ENCODE peak calls at places on chromosomes 2 and 18, in ten cellular contexts. T is body of pancreas; G is cardiac muscle cell; S is PC-9; X is astrocyte; H is mammary epithelial cell; U is hepatocyte; P is psoas muscle; Y is A673; N is naive thymus-derived CD4-positive, alpha-beta T cell. Z is an unnamed sample. For H3K4me1 and H3K9me3, the result is how much of the 10 kb centered on the place peaks cover.

GRCh38 chr2:4618141-4618540 is 914.8 kb downstream of the DCDC2C start:
- DNase-seq in T (no peak), G (no peak), S (no peak), X (no peak), H (no peak), U (no peak), P (no peak), Y (no peak), N (no peak), Z (no peak)

GRCh38 chr2:17517481-17518211 is 594 bp downstream of the RAD51AP2 start:
- DNase-seq in T (no peak), G (peak), S (no peak), X (no peak), H (no peak), U (no peak), P (no peak), Y (no peak), N (no peak), Z (no peak)

GRCh38 chr2:57890462-57890861 is 156.1 kb upstream of the VRK2 start:
- DNase-seq in T (no peak), G (no peak), S (no peak), X (peak), H (peak), U (peak), P (no peak), Y (no peak), N (no peak), Z (no peak)

GRCh38 chr2:224584111-224584764 is 925 bp downstream of the CUL3 start:
- DNase-seq in T (peak), G (peak), S (no peak), X (peak), H (peak), U (peak), P (peak), Y (peak), N (no peak), Z (peak)

GRCh38 chr2:181643158-181643557 is 13.7 kb downstream of the CERKL start:
- DNase-seq in T (no peak), G (no peak), S (no peak), X (no peak), H (no peak), U (peak), P (no peak), Y (no peak), N (no peak), Z (no peak)

GRCh38 chr2:174974131-174974530 is 31.1 kb downstream of the CHN1 start:
- DNase-seq in T (no peak), G (no peak), S (no peak), X (no peak), H (no peak), U (no peak), P (no peak), Y (no peak), N (no peak), Z (no peak)

GRCh38 chr2:63051795-63052333 is 1.2 kb downstream of the OTX1 start:
- DNase-seq in T (no peak), G (no peak), S (no peak), X (no peak), H (no peak), U (no peak), P (peak), Y (no peak), N (no peak), Z (no peak)

GRCh38 chr2:98654702-98655488 is 46.5 kb downstream of the UNC50 start:
- DNase-seq in T (no peak), G (no peak), S (no peak), X (no peak), H (no peak), U (no peak), P (no peak), Y (no peak), N (no peak), Z (no peak)

GRCh38 chr2:134408791-134409190 is 154.9 kb downstream of the MGAT5 start:
- DNase-seq in T (no peak), G (no peak), S (no peak), X (peak), H (no peak), U (no peak), P (no peak), Y (no peak), N (no peak), Z (no peak)

GRCh38 chr2:1856922-1857321 is 112.6 kb upstream of the PXDN start:
- DNase-seq in T (no peak), G (no peak), S (no peak), X (peak), H (no peak), U (no peak), P (no peak), Y (no peak), N (no peak), Z (no peak)

GRCh38 chr2:55861733-55862132 is 61.8 kb downstream of the EFEMP1 start:
- DNase-seq in T (no peak), G (no peak), S (no peak), X (no peak), H (peak), U (no peak), P (no peak), Y (no peak), N (no peak), Z (no peak)

GRCh38 chr18:66931010-66931409 is 327.1 kb upstream of the CDH19 start:
- DNase-seq in T (no peak), G (no peak), S (no peak), X (no peak), H (no peak), U (no peak), P (no peak), Y (no peak), N (no peak), Z (no peak)

GRCh38 chr2:165952600-165953210 is 871 bp downstream of the TTC21B start:
- DNase-seq in T (no peak), G (no peak), S (no peak), X (peak), H (peak), U (peak), P (no peak), Y (peak), N (no peak), Z (no peak)

GRCh38 chr2:163778045-163778753 is 42.4 kb upstream of the FIGN start:
- DNase-seq in T (no peak), G (no peak), S (peak), X (peak), H (peak), U (peak), P (no peak), Y (peak), N (no peak), Z (no peak)

GRCh38 chr2:174553811-174554493 is 43.7 kb downstream of the WIPF1 start:
- DNase-seq in T (no peak), G (no peak), S (no peak), X (no peak), H (no peak), U (no peak), P (no peak), Y (no peak), N (no peak), Z (no peak)

GRCh38 chr18:3183103-3183717 is 36.6 kb downstream of the MYOM1 start:
- DNase-seq in T (no peak), G (no peak), S (no peak), X (no peak), H (no peak), U (no peak), P (no peak), Y (no peak), N (no peak), Z (no peak)

GRCh38 chr2:68915345-68915841 is 37.3 kb downstream of the GKN2 start:
- DNase-seq in T (no peak), G (no peak), S (no peak), X (no peak), H (no peak), U (no peak), P (no peak), Y (no peak), N (no peak), Z (no peak)

GRCh38 chr2:82950148-82950547 is 1508.9 kb downstream of the SUCLG1 start:
- DNase-seq in T (no peak), G (no peak), S (no peak), X (no peak), H (no peak), U (no peak), P (no peak), Y (no peak), N (no peak), Z (no peak)

GRCh38 chr2:132416080-132416911 is at the start of gene GPR39:
- DNase-seq in T (peak), G (peak), S (peak), X (peak), H (peak), U (peak), P (peak), Y (peak), N (no peak), Z (peak)

GRCh38 chr2:230394301-230394700 is 21.7 kb upstream of the SP100 start:
- DNase-seq in T (no peak), G (no peak), S (no peak), X (no peak), H (no peak), U (no peak), P (no peak), Y (no peak), N (no peak), Z (no peak)

GRCh38 chr2:205408690-205409089 is 273.6 kb upstream of the NRP2 start:
- DNase-seq in T (no peak), G (no peak), S (no peak), X (peak), H (no peak), U (no peak), P (no peak), Y (no peak), N (no peak), Z (no peak)

GRCh38 chr2:182069416-182069815 is 83.8 kb downstream of the PPP1R1C start:
- DNase-seq in T (no peak), G (no peak), S (no peak), X (no peak), H (no peak), U (no peak), P (no peak), Y (no peak), N (no peak), Z (no peak)

GRCh38 chr2:45774688-45775244 is 123.3 kb downstream of the PRKCE start:
- DNase-seq in T (no peak), G (no peak), S (no peak), X (no peak), H (no peak), U (no peak), P (no peak), Y (no peak), N (no peak), Z (no peak)

GRCh38 chr2:229835601-229836283 is 86.1 kb downstream of the TRIP12 start:
- DNase-seq in T (no peak), G (no peak), S (no peak), X (peak), H (peak), U (no peak), P (no peak), Y (no peak), N (no peak), Z (no peak)

GRCh38 chr2:10514743-10515142 is 66.6 kb upstream of the ODC1 start:
- DNase-seq in T (no peak), G (no peak), S (peak), X (peak), H (peak), U (no peak), P (no peak), Y (peak), N (no peak), Z (no peak)

GRCh38 chr2:50529600-50530218 is 502.2 kb downstream of the NRXN1 start:
- DNase-seq in T (peak), G (peak), S (peak), X (peak), H (peak), U (peak), P (no peak), Y (peak), N (no peak), Z (no peak)

GRCh38 chr2:218081695-218082094 is 12.6 kb downstream of the RUFY4 start:
- DNase-seq in T (no peak), G (no peak), S (no peak), X (peak), H (no peak), U (no peak), P (no peak), Y (no peak), N (no peak), Z (no peak)

GRCh38 chr2:146893500-146894041 is 951.3 kb upstream of the ACVR2A start:
- DNase-seq in T (peak), G (no peak), S (no peak), X (no peak), H (no peak), U (no peak), P (no peak), Y (no peak), N (no peak), Z (no peak)

GRCh38 chr18:74654637-74655036 is 57.0 kb downstream of the ZNF407 start:
- DNase-seq in T (no peak), G (no peak), S (peak), X (peak), H (no peak), U (no peak), P (no peak), Y (peak), N (no peak), Z (no peak)

DNA sequence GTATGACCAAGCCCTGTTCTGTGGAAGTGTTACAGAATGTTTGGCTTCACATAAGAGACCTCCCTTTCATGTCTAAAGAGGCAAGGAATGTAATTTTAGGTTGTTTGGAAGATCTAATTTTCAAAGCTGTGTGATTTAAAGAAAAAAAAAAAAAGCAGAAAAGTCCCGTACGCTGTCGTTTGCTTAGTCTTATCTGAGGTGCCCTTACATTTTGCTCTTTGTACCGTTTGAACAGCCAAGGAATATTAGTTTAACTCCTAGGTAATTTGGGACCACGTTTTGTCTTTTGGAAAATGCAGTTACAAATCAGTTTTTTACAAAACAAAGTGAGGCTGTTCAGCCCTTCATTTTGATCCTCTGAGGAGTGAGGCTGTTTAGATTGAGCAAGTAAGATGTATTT is 136.0 kb downstream of the FMNL2 start:
- DNase-seq in T (no peak), G (no peak), S (no peak), X (no peak), H (no peak), U (no peak), P (no peak), Y (no peak), N (no peak), Z (no peak)
- H3K4me1 ChIP-seq in T (half or more), G (under half), S (half or more), X (under half), H (under half), U (half or more), P (half or more), Y (under half), N (under half), Z (under half)

GRCh38 chr18:8976606-8977005 is 125.9 kb upstream of the NDUFV2 start:
- DNase-seq in T (no peak), G (no peak), S (no peak), X (no peak), H (no peak), U (no peak), P (no peak), Y (no peak), N (no peak), Z (no peak)

GRCh38 chr18:8977166-8977565 is 125.3 kb upstream of the NDUFV2 start:
- DNase-seq in T (no peak), G (no peak), S (no peak), X (no peak), H (no peak), U (no peak), P (no peak), Y (no peak), N (no peak), Z (no peak)

GRCh38 chr18:8977701-8978100 is 124.8 kb upstream of the NDUFV2 start:
- DNase-seq in T (no peak), G (no peak), S (no peak), X (no peak), H (no peak), U (no peak), P (no peak), Y (no peak), N (no peak), Z (no peak)

GRCh38 chr18:8979258-8979988 is 123.1 kb upstream of the NDUFV2 start:
- DNase-seq in T (no peak), G (no peak), S (no peak), X (no peak), H (no peak), U (no peak), P (no peak), Y (no peak), N (no peak), Z (no peak)

DNA sequence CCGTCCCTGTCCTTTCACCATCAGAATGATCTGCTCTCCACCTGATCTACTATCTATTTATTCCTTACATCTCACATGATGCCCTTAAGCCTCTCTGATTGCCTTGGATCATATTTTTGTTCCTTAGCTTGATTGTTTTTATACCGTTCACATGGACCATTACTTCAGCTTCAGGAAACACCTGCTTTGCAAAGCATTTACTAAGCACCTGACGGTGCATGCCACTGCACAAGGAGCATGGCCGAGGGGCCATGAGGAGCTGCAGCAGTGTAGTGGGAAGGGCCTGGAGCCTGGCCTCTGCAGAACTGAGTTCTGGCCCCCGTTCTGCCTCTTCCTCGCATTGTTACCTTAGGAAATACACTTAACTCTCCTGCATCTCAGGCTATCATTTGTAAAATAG is 124.1 kb upstream of the NDUFV2 start:
- DNase-seq in T (no peak), G (no peak), S (no peak), X (no peak), H (no peak), U (no peak), P (no peak), Y (no peak), N (no peak), Z (no peak)
- H3K27ac ChIP-seq in T (no peak), G (no peak), S (no peak), X (no peak), H (no peak), U (no peak), P (no peak), Y (no peak), N (no peak), Z (no peak)

GRCh38 chr18:78779996-78780718 is 199.5 kb upstream of the SALL3 start:
- DNase-seq in T (no peak), G (no peak), S (no peak), X (no peak), H (no peak), U (no peak), P (no peak), Y (no peak), N (no peak), Z (peak)
- H3K9me3 ChIP-seq in T (under half), G (under half), S (under half), X (under half), H (under half), U (under half), P (under half), Y (under half), N (under half), Z (under half)

DNA sequence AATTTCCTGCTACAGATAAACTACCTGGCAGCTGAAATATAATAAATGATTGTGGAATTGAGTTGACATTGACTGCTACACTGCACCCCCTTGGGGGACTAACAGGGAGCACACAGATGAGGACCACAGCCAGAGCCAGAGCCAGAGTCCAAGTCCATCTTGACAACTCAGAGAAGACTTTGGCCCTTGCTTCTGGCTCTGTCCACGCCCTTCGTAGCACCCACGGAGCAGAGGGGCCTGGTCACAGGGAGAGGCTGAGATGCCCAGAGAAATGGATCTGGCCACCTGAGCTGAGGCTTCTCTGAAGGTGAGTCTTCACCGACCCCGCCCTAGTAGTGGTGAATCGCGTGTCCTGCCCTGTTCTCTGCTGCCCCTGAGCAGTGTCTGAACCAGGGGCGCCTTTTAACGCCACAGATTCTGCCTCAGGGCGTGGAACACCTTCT is 35.8 kb upstream of the MAT2A start:
- DNase-seq in T (no peak), G (no peak), S (peak), X (no peak), H (peak), U (peak), P (no peak), Y (no peak), N (no peak), Z (no peak)
- H3K4me1 ChIP-seq in T (under half), G (under half), S (half or more), X (under half), H (under half), U (under half), P (under half), Y (under half), N (under half), Z (under half)

GRCh38 chr2:9234680-9235387 is 28.2 kb downstream of the ASAP2 start:
- DNase-seq in T (peak), G (no peak), S (peak), X (peak), H (peak), U (peak), P (no peak), Y (peak), N (no peak), Z (peak)

GRCh38 chr2:9237831-9238230 is 31.2 kb downstream of the ASAP2 start:
- DNase-seq in T (no peak), G (no peak), S (no peak), X (no peak), H (no peak), U (no peak), P (no peak), Y (no peak), N (no peak), Z (no peak)

GRCh38 chr2:9236867-9237266 is 30.3 kb downstream of the ASAP2 start:
- DNase-seq in T (no peak), G (no peak), S (no peak), X (no peak), H (no peak), U (no peak), P (no peak), Y (no peak), N (no peak), Z (no peak)

GRCh38 chr2:9232886-9233285 is 26.3 kb downstream of the ASAP2 start:
- DNase-seq in T (no peak), G (no peak), S (peak), X (peak), H (no peak), U (no peak), P (no peak), Y (no peak), N (no peak), Z (no peak)

DNA sequence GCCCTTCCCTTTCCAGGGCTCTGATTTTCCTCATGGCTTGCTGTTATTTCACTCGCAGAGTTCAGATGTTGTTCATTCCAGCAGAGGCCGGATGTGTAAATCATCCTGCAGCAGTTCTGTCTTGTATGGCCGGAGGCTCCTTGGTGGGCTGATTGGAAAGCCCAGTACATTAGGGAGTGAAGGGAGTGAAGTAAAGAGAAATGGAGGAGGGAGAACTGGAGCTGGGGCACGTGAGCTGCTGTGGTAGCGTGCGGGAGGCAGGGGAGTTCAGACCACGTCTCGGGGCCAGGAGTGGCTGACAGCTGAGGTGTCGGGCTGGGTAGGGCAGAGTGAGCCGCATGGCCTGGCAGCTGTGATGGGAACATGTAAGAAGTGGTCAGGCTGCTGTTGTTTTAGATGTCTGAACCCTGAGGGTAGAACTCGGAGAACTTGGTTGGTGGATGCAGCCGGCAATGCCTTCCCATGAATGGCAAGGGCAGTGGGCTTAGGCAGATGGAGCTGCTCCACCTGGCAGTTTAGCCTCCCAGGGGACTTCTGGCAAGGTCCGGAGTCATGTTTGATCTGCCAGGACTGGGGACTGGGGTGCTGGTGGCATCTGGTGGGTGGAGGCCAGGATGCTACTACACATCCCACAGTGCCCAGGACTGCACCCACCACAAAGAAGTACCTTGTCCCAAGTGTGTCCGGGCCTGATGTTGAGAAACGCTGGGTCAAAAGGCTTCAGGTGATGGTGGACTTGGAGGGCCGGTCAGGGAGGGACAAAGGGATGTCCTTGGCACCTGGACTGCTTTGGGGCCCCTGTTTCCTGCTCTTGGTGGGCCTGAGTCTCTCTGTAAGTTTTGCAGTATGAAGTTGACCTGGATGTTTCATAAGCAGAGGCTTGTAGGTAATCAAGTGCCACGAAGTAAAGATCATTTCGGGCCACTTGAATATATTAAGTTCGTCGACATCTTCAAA is 29.1 kb downstream of the ASAP2 start:
- DNase-seq in T (no peak), G (no peak), S (no peak), X (peak), H (peak), U (peak), P (no peak), Y (peak), N (no peak), Z (no peak)
- H3K27ac ChIP-seq in T (no peak), G (no peak), S (peak), X (peak), H (peak), U (peak), P (peak), Y (peak), N (no peak), Z (peak)